ENCODE peak calls at places on chromosome 6, in four cellular contexts. J is GM12878, I is right lobe of liver, G is A549. K is an unnamed sample.
A peak's percentile ranks its signal among the peaks of the same experiment; 100 is the strongest.

GRCh38 chr6:92715991-92716390 is 703.4 kb downstream of the EPHA7 start:
- ATAC-seq in I (no peak), J (no peak), G (no peak), K (no peak)

GRCh38 chr6:122838060-122838780 is 49.2 kb downstream of the SMPDL3A start:
- ATAC-seq in J (peak; percentile 31), G (no peak), I (peak; percentile 64), K (no peak)

GRCh38 chr6:31614075-31614619 is 887 bp upstream of the AIF1 start:
- ATAC-seq in J (peak; percentile 89), I (peak; percentile 30), G (no peak), K (no peak)

GRCh38 chr6:36118550-36119107 is 11.7 kb upstream of the MAPK13 start:
- ATAC-seq in J (peak; percentile 40), G (no peak), I (peak; percentile 6), K (peak; percentile 75)

GRCh38 chr6:109381007-109381746 is 1.1 kb downstream of the CD164 start:
- ATAC-seq in G (no peak), I (no peak), J (peak; percentile 0), K (no peak)

GRCh38 chr6:39930540-39930939 is 3.7 kb downstream of the MOCS1 start:
- ATAC-seq in G (no peak), I (no peak), J (no peak), K (no peak)

GRCh38 chr6:18165746-18166145 is 10.5 kb downstream of the KDM1B start:
- ATAC-seq in J (no peak), G (no peak), I (no peak), K (no peak)

GRCh38 chr6:20173833-20174796 is 38.2 kb downstream of the MBOAT1 start:
- ATAC-seq in I (peak; percentile 22), J (peak; percentile 64), G (no peak), K (peak; percentile 30)

GRCh38 chr6:4880373-4880762 is 104.2 kb downstream of the CDYL start:
- ATAC-seq in G (no peak), I (no peak), J (no peak), K (no peak)

GRCh38 chr6:75800133-75800532 is 51.1 kb downstream of the MYO6 start:
- ATAC-seq in I (no peak), G (no peak), J (no peak), K (no peak)

GRCh38 chr6:11434565-11435326 is 102.8 kb upstream of the TMEM170B start:
- ATAC-seq in J (no peak), G (peak; percentile 93), I (peak; percentile 91), K (peak; percentile 72)

GRCh38 chr6:89940225-89941027 is 46.2 kb downstream of the GJA10 start:
- ATAC-seq in G (peak; percentile 98), J (peak; percentile 99), I (peak; percentile 94), K (peak; percentile 82)

GRCh38 chr6:160783741-160784140 is 81.7 kb downstream of the PLG start:
- ATAC-seq in J (no peak), G (no peak), I (no peak), K (no peak)

GRCh38 chr6:431986-432385 is 40.4 kb downstream of the IRF4 start:
- ATAC-seq in G (no peak), J (no peak), I (no peak), K (no peak)

GRCh38 chr6:10733151-10733715 is 10.4 kb downstream of the TMEM14C start:
- ATAC-seq in J (no peak), G (no peak), I (no peak), K (no peak)

GRCh38 chr6:148700047-148700712 is 46.6 kb upstream of the UST start:
- ATAC-seq in J (peak; percentile 45), I (no peak), G (no peak), K (no peak)

GRCh38 chr6:47434372-47435253 is 43.0 kb upstream of the CD2AP start:
- ATAC-seq in G (no peak), I (peak; percentile 86), J (no peak), K (no peak)

GRCh38 chr6:170165501-170166117 is 125.3 kb downstream of the DLL1 start:
- ATAC-seq in J (no peak), I (no peak), G (no peak), K (peak; percentile 44)

GRCh38 chr6:166105341-166106075 is 62.1 kb downstream of the TBXT start:
- ATAC-seq in I (no peak), J (no peak), G (no peak), K (no peak)

GRCh38 chr6:3270258-3270657 is 11.5 kb downstream of the PSMG4 start:
- ATAC-seq in J (no peak), G (no peak), I (peak; percentile 46), K (no peak)

GRCh38 chr6:47161176-47161687 is 119.1 kb upstream of the ADGRF1 start:
- ATAC-seq in J (no peak), I (peak; percentile 62), G (peak; percentile 95), K (peak; percentile 41)

DNA sequence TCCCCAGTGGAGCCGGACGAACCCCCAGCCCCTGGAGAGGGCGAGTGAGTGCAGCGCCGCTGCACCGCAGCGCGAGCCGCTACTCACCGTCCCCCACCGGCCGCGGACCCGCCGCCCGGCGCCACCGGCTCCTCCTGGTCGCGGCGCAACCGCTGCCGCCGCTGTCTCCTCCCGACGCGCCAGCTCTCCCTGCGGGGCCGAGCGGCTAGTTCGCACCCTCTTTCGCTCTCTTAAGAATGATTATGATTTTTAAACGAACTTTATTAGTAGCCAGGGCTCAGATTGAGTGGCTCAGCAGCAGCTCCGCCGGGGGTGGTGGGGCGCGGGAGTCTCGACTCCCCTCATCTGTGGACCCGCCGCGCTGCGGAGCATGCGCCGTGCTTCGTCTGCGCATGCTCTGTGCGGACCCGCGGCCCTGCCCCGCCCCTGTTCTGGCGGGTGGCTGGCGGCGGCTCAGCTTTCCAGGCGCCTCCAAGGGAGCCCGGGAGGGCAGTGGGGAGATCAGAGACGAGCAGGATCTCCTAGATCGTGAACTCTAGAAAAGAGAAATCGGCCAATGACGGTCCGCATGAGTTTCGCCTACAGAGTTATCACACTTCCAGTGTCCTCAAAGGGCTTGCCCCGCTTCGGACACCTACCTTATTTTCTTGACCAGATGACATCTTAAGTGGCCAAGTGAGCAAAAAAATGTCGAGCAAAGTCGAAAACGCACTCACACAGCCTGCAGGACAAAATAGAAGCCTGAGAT is at the start of gene RAB23:
- ATAC-seq in I (peak; percentile 97), J (peak; percentile 91), G (peak; percentile 87), K (peak; percentile 96)
- TF ChIP-seq POLR2A in I (peak; percentile 45), J (peak; percentile 79), G (peak; percentile 82), K (peak; percentile 85)

DNA sequence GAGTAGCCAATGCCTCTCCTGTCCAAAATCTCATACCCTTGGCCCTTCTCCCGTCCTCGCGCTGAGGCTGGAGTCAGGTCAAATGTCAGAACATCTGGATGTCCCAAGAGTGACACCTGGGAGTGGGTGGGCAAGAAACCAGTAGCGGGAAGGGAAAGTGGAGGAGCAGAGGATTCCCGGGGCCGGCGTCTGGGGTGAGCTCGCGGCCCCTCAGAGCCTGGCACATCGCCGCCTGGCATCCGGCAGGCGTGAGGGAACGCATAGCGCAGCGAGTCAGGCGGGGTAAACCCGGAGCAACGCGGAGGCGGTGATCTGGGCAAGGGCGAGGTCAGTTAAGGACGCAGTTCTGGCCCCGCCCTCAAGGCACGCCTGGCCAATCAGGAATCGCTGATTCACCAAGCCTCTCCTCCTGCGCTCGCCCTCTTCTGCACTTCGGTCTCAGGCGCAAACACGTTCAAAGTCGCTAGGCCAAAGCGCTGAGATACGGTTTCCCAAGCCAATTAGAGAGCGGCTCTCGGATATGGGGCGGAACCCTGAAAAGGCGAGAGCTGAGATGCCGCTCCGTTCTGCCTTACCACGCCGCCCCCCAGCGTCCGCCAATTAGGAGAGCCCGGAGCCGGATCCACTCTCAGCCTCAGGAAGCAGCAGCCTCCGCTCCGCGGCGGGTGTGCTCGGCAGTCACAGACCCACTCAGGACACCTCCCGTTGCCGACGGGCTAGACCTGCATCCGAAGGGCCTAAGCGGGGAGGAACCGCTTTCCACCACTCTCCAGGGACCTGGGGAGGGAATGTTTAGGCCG is 22.5 kb downstream of the VPS52 start:
- ATAC-seq in G (peak; percentile 95), J (peak; percentile 95), I (peak; percentile 92), K (peak; percentile 98)
- TF ChIP-seq POLR2A in G (peak; percentile 79), J (peak; percentile 94), I (peak; percentile 85), K (peak; percentile 87)

GRCh38 chr6:27388293-27389197 is at the start of gene ZNF391:
- ATAC-seq in G (peak; percentile 98), I (peak; percentile 95), J (peak; percentile 97), K (peak; percentile 94)
- TF ChIP-seq POLR2A in G (peak; percentile 42), I (no peak), J (peak; percentile 93), K (no peak)

DNA sequence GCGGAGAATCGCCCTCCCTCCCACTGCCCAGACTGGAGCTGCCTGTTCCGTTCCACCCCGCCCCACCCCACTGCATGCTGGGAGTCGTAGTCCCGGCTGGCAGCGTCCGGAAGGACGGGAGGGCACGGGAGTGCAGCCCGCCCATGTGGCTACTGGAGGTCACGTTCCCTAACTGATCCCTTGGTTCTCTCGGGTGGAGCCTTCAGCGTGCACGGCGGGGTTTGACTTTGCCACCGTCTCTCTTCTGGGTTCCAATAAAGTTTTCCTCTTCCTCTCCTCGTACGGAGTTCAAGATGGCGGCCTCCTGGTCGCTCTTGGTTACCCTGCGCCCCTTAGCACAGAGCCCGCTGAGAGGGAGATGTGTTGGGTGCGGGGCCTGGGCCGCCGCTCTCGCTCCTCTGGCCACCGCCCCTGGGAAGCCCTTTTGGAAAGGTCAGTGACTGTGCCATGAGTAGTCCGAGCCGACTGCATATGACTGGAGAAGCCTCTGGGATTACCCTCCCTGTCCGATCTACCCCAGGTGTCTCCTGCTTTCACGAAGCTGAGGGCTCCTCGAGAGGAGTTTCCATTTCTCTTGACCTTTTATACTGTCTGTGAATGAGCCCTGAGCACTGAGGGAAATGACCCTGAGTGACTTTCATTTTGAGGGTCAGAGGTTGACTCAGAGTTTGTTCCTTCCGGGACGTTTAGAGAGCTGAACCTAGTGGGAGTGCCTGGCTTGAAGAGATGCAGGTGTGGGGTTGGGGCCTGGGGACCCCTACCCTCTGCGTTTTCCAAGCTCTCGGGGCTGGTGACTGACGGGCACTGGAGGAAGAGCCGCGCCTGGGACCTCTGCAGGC is at the start of gene AFG1L:
- ATAC-seq in J (peak; percentile 94), G (peak; percentile 97), I (peak; percentile 98), K (peak; percentile 98)
- TF ChIP-seq POLR2A in J (peak; percentile 85), G (peak; percentile 62), I (peak; percentile 57), K (peak; percentile 26)

GRCh38 chr6:140463312-140463710 is 1088.9 kb upstream of the CITED2 start:
- ATAC-seq in J (no peak), G (no peak), I (peak; percentile 21), K (no peak)
- TF ChIP-seq POLR2A in J (no peak), G (no peak), I (no peak), K (no peak)

DNA sequence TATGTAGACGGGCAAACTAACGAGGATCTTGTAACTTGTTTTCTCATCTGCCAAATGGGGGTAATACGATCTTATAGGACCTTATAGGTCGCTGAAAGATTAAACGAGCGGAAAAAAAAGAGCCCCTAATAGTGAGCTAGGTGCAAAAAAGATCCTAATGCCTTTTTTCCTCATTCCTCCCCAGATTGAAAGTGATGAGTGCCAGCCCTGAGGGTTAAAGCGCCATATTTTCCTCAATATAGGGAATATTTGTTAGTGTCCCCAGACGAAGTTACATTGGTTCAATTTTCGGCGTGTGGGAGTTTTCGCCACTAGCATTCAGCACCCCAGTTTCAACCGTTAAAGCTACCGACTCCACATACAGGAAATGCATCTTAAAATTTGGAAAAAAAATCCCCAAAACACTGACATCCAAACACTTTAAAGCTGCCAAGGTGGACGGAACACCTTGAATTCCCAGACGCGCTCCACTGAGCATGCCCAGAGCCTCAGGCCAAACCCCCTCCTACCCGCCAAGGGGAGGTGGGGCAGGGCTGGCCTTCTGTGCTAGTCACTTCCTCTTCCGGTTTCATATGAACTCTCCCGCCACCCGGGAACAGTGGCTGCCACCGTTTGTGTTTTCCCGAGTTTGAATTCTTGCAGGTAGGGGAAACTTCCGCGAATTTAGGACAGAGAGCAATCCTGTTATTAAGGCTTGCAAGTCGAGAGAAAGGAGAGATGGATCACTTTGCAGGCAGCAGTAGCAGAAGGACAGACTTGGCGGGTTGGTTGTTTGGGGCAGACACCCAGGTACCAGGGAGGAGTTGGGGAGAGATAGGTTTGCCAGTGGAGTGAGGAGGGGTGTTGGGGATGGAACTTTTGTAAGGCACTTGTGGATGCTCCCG is at the start of gene PRIM2:
- ATAC-seq in I (peak; percentile 97), J (peak; percentile 94), G (peak; percentile 94), K (peak; percentile 84)
- TF ChIP-seq POLR2A in I (peak; percentile 32), J (peak; percentile 79), G (peak; percentile 71), K (no peak)

K was measured in gastroesophageal sphincter.